ENCODE peak calls at places on chromosomes 6 and 20, in seven cellular contexts. One of them, this sample, is unnamed.

GRCh38 chr6:315921-316752 is 23.9 kb downstream of the DUSP22 start:
- DNase-seq in BJ: no peak
- DNase-seq in sigmoid colon: peak
- DNase-seq in fibroblast of villous mesenchyme: no peak
- DNase-seq in mucosa of gallbladder: no peak
- DNase-seq in progenitor cell of endocrine pancreas: no peak
- DNase-seq in pulmonary artery endothelial cell: no peak
- DNase-seq in this sample: no peak

GRCh38 chr6:6908116-6908515 is 199.6 kb upstream of the RREB1 start:
- DNase-seq in fibroblast of villous mesenchyme: no peak
- DNase-seq in pulmonary artery endothelial cell: no peak
- DNase-seq in BJ: no peak
- DNase-seq in progenitor cell of endocrine pancreas: no peak
- DNase-seq in sigmoid colon: no peak
- DNase-seq in mucosa of gallbladder: no peak
- DNase-seq in this sample: no peak

GRCh38 chr6:113693866-113694265 is 163.3 kb upstream of the MARCKS start:
- DNase-seq in sigmoid colon: no peak
- DNase-seq in progenitor cell of endocrine pancreas: no peak
- DNase-seq in mucosa of gallbladder: no peak
- DNase-seq in pulmonary artery endothelial cell: no peak
- DNase-seq in fibroblast of villous mesenchyme: no peak
- DNase-seq in BJ: no peak
- DNase-seq in this sample: no peak

GRCh38 chr20:37741055-37741454 is 47.2 kb downstream of the CTNNBL1 start:
- DNase-seq in pulmonary artery endothelial cell: no peak
- DNase-seq in sigmoid colon: no peak
- DNase-seq in BJ: no peak
- DNase-seq in mucosa of gallbladder: no peak
- DNase-seq in fibroblast of villous mesenchyme: peak
- DNase-seq in progenitor cell of endocrine pancreas: no peak
- DNase-seq in this sample: no peak

GRCh38 chr20:61949714-61950630 is 115.7 kb downstream of the TAF4 start:
- DNase-seq in fibroblast of villous mesenchyme: no peak
- DNase-seq in mucosa of gallbladder: no peak
- DNase-seq in BJ: no peak
- DNase-seq in sigmoid colon: peak
- DNase-seq in progenitor cell of endocrine pancreas: no peak
- DNase-seq in pulmonary artery endothelial cell: no peak
- DNase-seq in this sample: no peak

GRCh38 chr6:134822920-134823430 is 126.9 kb downstream of the ALDH8A1 start:
- DNase-seq in pulmonary artery endothelial cell: peak
- DNase-seq in BJ: no peak
- DNase-seq in progenitor cell of endocrine pancreas: peak
- DNase-seq in sigmoid colon: no peak
- DNase-seq in mucosa of gallbladder: peak
- DNase-seq in fibroblast of villous mesenchyme: peak
- DNase-seq in this sample: peak

GRCh38 chr6:26457407-26457795 is 354 bp upstream of the BTN2A1 start:
- DNase-seq in BJ: no peak
- DNase-seq in pulmonary artery endothelial cell: peak
- DNase-seq in progenitor cell of endocrine pancreas: no peak
- DNase-seq in sigmoid colon: peak
- DNase-seq in fibroblast of villous mesenchyme: no peak
- DNase-seq in mucosa of gallbladder: peak
- DNase-seq in this sample: no peak

GRCh38 chr6:8749449-8749848 is 314.1 kb upstream of the SLC35B3 start:
- DNase-seq in progenitor cell of endocrine pancreas: no peak
- DNase-seq in sigmoid colon: no peak
- DNase-seq in pulmonary artery endothelial cell: no peak
- DNase-seq in mucosa of gallbladder: no peak
- DNase-seq in BJ: no peak
- DNase-seq in fibroblast of villous mesenchyme: no peak
- DNase-seq in this sample: no peak

GRCh38 chr6:5175195-5175594 is 85.6 kb downstream of the LYRM4 start:
- DNase-seq in mucosa of gallbladder: no peak
- DNase-seq in pulmonary artery endothelial cell: no peak
- DNase-seq in fibroblast of villous mesenchyme: no peak
- DNase-seq in progenitor cell of endocrine pancreas: no peak
- DNase-seq in BJ: no peak
- DNase-seq in sigmoid colon: no peak
- DNase-seq in this sample: no peak

GRCh38 chr6:143325379-143326140 is 124.9 kb downstream of the ADAT2 start:
- DNase-seq in sigmoid colon: no peak
- DNase-seq in pulmonary artery endothelial cell: peak
- DNase-seq in fibroblast of villous mesenchyme: peak
- DNase-seq in mucosa of gallbladder: no peak
- DNase-seq in BJ: no peak
- DNase-seq in progenitor cell of endocrine pancreas: no peak
- DNase-seq in this sample: no peak

GRCh38 chr6:165184192-165184979 is 125.0 kb downstream of the C6orf118 start:
- DNase-seq in pulmonary artery endothelial cell: no peak
- DNase-seq in progenitor cell of endocrine pancreas: no peak
- DNase-seq in sigmoid colon: no peak
- DNase-seq in BJ: no peak
- DNase-seq in mucosa of gallbladder: no peak
- DNase-seq in fibroblast of villous mesenchyme: peak
- DNase-seq in this sample: no peak

GRCh38 chr6:35092362-35093117 is 48.6 kb downstream of the TCP11 start:
- DNase-seq in sigmoid colon: peak
- DNase-seq in fibroblast of villous mesenchyme: peak
- DNase-seq in pulmonary artery endothelial cell: no peak
- DNase-seq in mucosa of gallbladder: no peak
- DNase-seq in progenitor cell of endocrine pancreas: no peak
- DNase-seq in BJ: peak
- DNase-seq in this sample: peak

GRCh38 chr20:40563296-40563950 is 125.6 kb downstream of the MAFB start:
- DNase-seq in sigmoid colon: no peak
- DNase-seq in progenitor cell of endocrine pancreas: no peak
- DNase-seq in pulmonary artery endothelial cell: peak
- DNase-seq in BJ: no peak
- DNase-seq in mucosa of gallbladder: peak
- DNase-seq in fibroblast of villous mesenchyme: peak
- DNase-seq in this sample: no peak

GRCh38 chr6:137370871-137371633 is 123.1 kb downstream of the OLIG3 start:
- DNase-seq in BJ: no peak
- DNase-seq in sigmoid colon: no peak
- DNase-seq in fibroblast of villous mesenchyme: peak
- DNase-seq in pulmonary artery endothelial cell: no peak
- DNase-seq in progenitor cell of endocrine pancreas: no peak
- DNase-seq in mucosa of gallbladder: no peak
- DNase-seq in this sample: no peak

GRCh38 chr6:136331461-136331860 is 41.8 kb upstream of the BCLAF1 start:
- DNase-seq in pulmonary artery endothelial cell: no peak
- DNase-seq in BJ: no peak
- DNase-seq in fibroblast of villous mesenchyme: no peak
- DNase-seq in mucosa of gallbladder: no peak
- DNase-seq in progenitor cell of endocrine pancreas: no peak
- DNase-seq in sigmoid colon: no peak
- DNase-seq in this sample: no peak

GRCh38 chr6:124551711-124552233 is 410.5 kb upstream of the RNF217 start:
- DNase-seq in progenitor cell of endocrine pancreas: no peak
- DNase-seq in fibroblast of villous mesenchyme: no peak
- DNase-seq in mucosa of gallbladder: no peak
- DNase-seq in pulmonary artery endothelial cell: no peak
- DNase-seq in BJ: no peak
- DNase-seq in sigmoid colon: no peak
- DNase-seq in this sample: no peak

GRCh38 chr6:41182069-41183034 is 18.6 kb downstream of the TREML2 start:
- DNase-seq in BJ: no peak
- DNase-seq in fibroblast of villous mesenchyme: peak
- DNase-seq in progenitor cell of endocrine pancreas: no peak
- DNase-seq in mucosa of gallbladder: peak
- DNase-seq in sigmoid colon: no peak
- DNase-seq in pulmonary artery endothelial cell: peak
- DNase-seq in this sample: no peak

GRCh38 chr20:15071010-15071808 is 733.8 kb upstream of the FLRT3 start:
- DNase-seq in mucosa of gallbladder: no peak
- DNase-seq in fibroblast of villous mesenchyme: no peak
- DNase-seq in pulmonary artery endothelial cell: no peak
- DNase-seq in BJ: peak
- DNase-seq in progenitor cell of endocrine pancreas: no peak
- DNase-seq in sigmoid colon: no peak
- DNase-seq in this sample: no peak

GRCh38 chr6:43951063-43951755 is 176.0 kb downstream of the MRPL14 start:
- DNase-seq in sigmoid colon: peak
- DNase-seq in fibroblast of villous mesenchyme: peak
- DNase-seq in BJ: no peak
- DNase-seq in progenitor cell of endocrine pancreas: peak
- DNase-seq in pulmonary artery endothelial cell: no peak
- DNase-seq in mucosa of gallbladder: peak
- DNase-seq in this sample: no peak

GRCh38 chr6:156807028-156807427 is 29.9 kb downstream of the ARID1B start:
- DNase-seq in sigmoid colon: no peak
- DNase-seq in BJ: no peak
- DNase-seq in mucosa of gallbladder: no peak
- DNase-seq in fibroblast of villous mesenchyme: no peak
- DNase-seq in progenitor cell of endocrine pancreas: no peak
- DNase-seq in pulmonary artery endothelial cell: no peak
- DNase-seq in this sample: no peak

GRCh38 chr6:148423601-148424270 is 81.1 kb downstream of the SASH1 start:
- DNase-seq in progenitor cell of endocrine pancreas: no peak
- DNase-seq in BJ: no peak
- DNase-seq in sigmoid colon: no peak
- DNase-seq in pulmonary artery endothelial cell: peak
- DNase-seq in fibroblast of villous mesenchyme: no peak
- DNase-seq in mucosa of gallbladder: no peak
- DNase-seq in this sample: no peak

GRCh38 chr6:53441761-53442160 is 93.0 kb upstream of the ELOVL5 start:
- DNase-seq in pulmonary artery endothelial cell: no peak
- DNase-seq in progenitor cell of endocrine pancreas: no peak
- DNase-seq in mucosa of gallbladder: no peak
- DNase-seq in fibroblast of villous mesenchyme: no peak
- DNase-seq in sigmoid colon: no peak
- DNase-seq in BJ: peak
- DNase-seq in this sample: no peak

GRCh38 chr6:35757461-35758123 is 18.8 kb upstream of the CLPSL2 start:
- DNase-seq in sigmoid colon: no peak
- DNase-seq in pulmonary artery endothelial cell: no peak
- DNase-seq in BJ: no peak
- DNase-seq in mucosa of gallbladder: no peak
- DNase-seq in progenitor cell of endocrine pancreas: no peak
- DNase-seq in fibroblast of villous mesenchyme: peak
- DNase-seq in this sample: no peak

GRCh38 chr6:13916230-13916944 is 8.4 kb upstream of the RNF182 start:
- DNase-seq in sigmoid colon: no peak
- DNase-seq in pulmonary artery endothelial cell: no peak
- DNase-seq in progenitor cell of endocrine pancreas: no peak
- DNase-seq in mucosa of gallbladder: no peak
- DNase-seq in BJ: no peak
- DNase-seq in fibroblast of villous mesenchyme: no peak
- DNase-seq in this sample: no peak

GRCh38 chr6:137486388-137486787 is 7.8 kb downstream of the OLIG3 start:
- DNase-seq in progenitor cell of endocrine pancreas: no peak
- DNase-seq in BJ: no peak
- DNase-seq in sigmoid colon: no peak
- DNase-seq in fibroblast of villous mesenchyme: no peak
- DNase-seq in mucosa of gallbladder: no peak
- DNase-seq in pulmonary artery endothelial cell: no peak
- DNase-seq in this sample: no peak

GRCh38 chr6:43383021-43383667 is 13.7 kb upstream of the ZNF318 start:
- DNase-seq in pulmonary artery endothelial cell: no peak
- DNase-seq in progenitor cell of endocrine pancreas: no peak
- DNase-seq in fibroblast of villous mesenchyme: no peak
- DNase-seq in mucosa of gallbladder: no peak
- DNase-seq in sigmoid colon: no peak
- DNase-seq in BJ: no peak
- DNase-seq in this sample: no peak

GRCh38 chr20:46607849-46608497 is 43.3 kb downstream of the SLC13A3 start:
- DNase-seq in fibroblast of villous mesenchyme: peak
- DNase-seq in mucosa of gallbladder: no peak
- DNase-seq in pulmonary artery endothelial cell: no peak
- DNase-seq in progenitor cell of endocrine pancreas: no peak
- DNase-seq in BJ: no peak
- DNase-seq in sigmoid colon: no peak
- DNase-seq in this sample: no peak

GRCh38 chr20:61371501-61372150 is 119.6 kb downstream of the CDH4 start:
- DNase-seq in BJ: no peak
- DNase-seq in progenitor cell of endocrine pancreas: no peak
- DNase-seq in mucosa of gallbladder: no peak
- DNase-seq in sigmoid colon: no peak
- DNase-seq in pulmonary artery endothelial cell: no peak
- DNase-seq in fibroblast of villous mesenchyme: peak
- DNase-seq in this sample: no peak

GRCh38 chr6:169321546-169321945 is 67.9 kb upstream of the THBS2 start:
- DNase-seq in progenitor cell of endocrine pancreas: no peak
- DNase-seq in fibroblast of villous mesenchyme: no peak
- DNase-seq in sigmoid colon: no peak
- DNase-seq in pulmonary artery endothelial cell: no peak
- DNase-seq in BJ: no peak
- DNase-seq in mucosa of gallbladder: no peak
- DNase-seq in this sample: no peak